ENCODE peak calls at places on chromosomes 12 and 14, in ten cellular contexts. One of them, this sample, is unnamed. For H3K4me1, the result is how much of the 10 kb centered on the place peaks cover.

GRCh38 chr12:15234011-15234410 is 12.8 kb upstream of the RERG start:
- DNase-seq in right cardiac atrium: no peak
- DNase-seq in hepatocyte: no peak
- DNase-seq in Karpas-422: no peak
- DNase-seq in CD4-positive, alpha-beta memory T cell: no peak
- DNase-seq in spleen: no peak
- DNase-seq in adrenal gland: no peak
- DNase-seq in mammary epithelial cell: no peak
- DNase-seq in BE2C: no peak
- DNase-seq in lung: no peak
- DNase-seq in this sample: no peak

GRCh38 chr12:10940389-10940788 is 1.3 kb upstream of the TAS2R14 start:
- DNase-seq in adrenal gland: no peak
- DNase-seq in mammary epithelial cell: peak
- DNase-seq in Karpas-422: no peak
- DNase-seq in spleen: no peak
- DNase-seq in right cardiac atrium: no peak
- DNase-seq in lung: no peak
- DNase-seq in BE2C: no peak
- DNase-seq in hepatocyte: no peak
- DNase-seq in CD4-positive, alpha-beta memory T cell: no peak
- DNase-seq in this sample: no peak

GRCh38 chr12:100348657-100349454 is 8.0 kb upstream of the SLC17A8 start:
- DNase-seq in lung: no peak
- DNase-seq in Karpas-422: peak
- DNase-seq in hepatocyte: peak
- DNase-seq in spleen: no peak
- DNase-seq in CD4-positive, alpha-beta memory T cell: no peak
- DNase-seq in BE2C: no peak
- DNase-seq in right cardiac atrium: no peak
- DNase-seq in adrenal gland: no peak
- DNase-seq in mammary epithelial cell: peak
- DNase-seq in this sample: no peak

GRCh38 chr12:117907108-117907689 is 61.6 kb downstream of the KSR2 start:
- DNase-seq in mammary epithelial cell: peak
- DNase-seq in Karpas-422: no peak
- DNase-seq in CD4-positive, alpha-beta memory T cell: no peak
- DNase-seq in spleen: no peak
- DNase-seq in lung: no peak
- DNase-seq in adrenal gland: no peak
- DNase-seq in hepatocyte: peak
- DNase-seq in BE2C: no peak
- DNase-seq in right cardiac atrium: no peak
- DNase-seq in this sample: no peak

GRCh38 chr14:26738571-26738970 is 140.7 kb upstream of the NOVA1 start:
- DNase-seq in right cardiac atrium: no peak
- DNase-seq in mammary epithelial cell: no peak
- DNase-seq in BE2C: no peak
- DNase-seq in adrenal gland: no peak
- DNase-seq in hepatocyte: no peak
- DNase-seq in lung: no peak
- DNase-seq in CD4-positive, alpha-beta memory T cell: no peak
- DNase-seq in Karpas-422: no peak
- DNase-seq in spleen: no peak
- DNase-seq in this sample: no peak

GRCh38 chr14:33348510-33348909 is 409.8 kb downstream of the NPAS3 start:
- DNase-seq in mammary epithelial cell: no peak
- DNase-seq in Karpas-422: no peak
- DNase-seq in BE2C: no peak
- DNase-seq in right cardiac atrium: no peak
- DNase-seq in hepatocyte: no peak
- DNase-seq in spleen: no peak
- DNase-seq in CD4-positive, alpha-beta memory T cell: no peak
- DNase-seq in adrenal gland: no peak
- DNase-seq in lung: no peak
- DNase-seq in this sample: peak

GRCh38 chr12:91853350-91854127 is 292.1 kb downstream of the BTG1 start:
- DNase-seq in lung: no peak
- DNase-seq in CD4-positive, alpha-beta memory T cell: no peak
- DNase-seq in adrenal gland: no peak
- DNase-seq in spleen: no peak
- DNase-seq in right cardiac atrium: no peak
- DNase-seq in hepatocyte: no peak
- DNase-seq in mammary epithelial cell: no peak
- DNase-seq in BE2C: no peak
- DNase-seq in Karpas-422: no peak
- DNase-seq in this sample: no peak

GRCh38 chr12:109927622-109928021 is 27.5 kb downstream of the TCHP start:
- DNase-seq in right cardiac atrium: no peak
- DNase-seq in mammary epithelial cell: no peak
- DNase-seq in hepatocyte: peak
- DNase-seq in CD4-positive, alpha-beta memory T cell: peak
- DNase-seq in Karpas-422: peak
- DNase-seq in lung: no peak
- DNase-seq in spleen: no peak
- DNase-seq in adrenal gland: peak
- DNase-seq in BE2C: peak
- DNase-seq in this sample: no peak

GRCh38 chr14:50038398-50039119 is 77.8 kb downstream of the VCPKMT start:
- DNase-seq in mammary epithelial cell: peak
- DNase-seq in lung: peak
- DNase-seq in adrenal gland: peak
- DNase-seq in Karpas-422: no peak
- DNase-seq in hepatocyte: no peak
- DNase-seq in BE2C: no peak
- DNase-seq in spleen: no peak
- DNase-seq in CD4-positive, alpha-beta memory T cell: peak
- DNase-seq in right cardiac atrium: no peak
- DNase-seq in this sample: no peak

GRCh38 chr14:69685716-69686115 is 74.3 kb downstream of the SUSD6 start:
- DNase-seq in adrenal gland: peak
- DNase-seq in right cardiac atrium: peak
- DNase-seq in lung: peak
- DNase-seq in Karpas-422: no peak
- DNase-seq in hepatocyte: peak
- DNase-seq in mammary epithelial cell: peak
- DNase-seq in spleen: no peak
- DNase-seq in CD4-positive, alpha-beta memory T cell: no peak
- DNase-seq in BE2C: no peak
- DNase-seq in this sample: peak

GRCh38 chr14:100389497-100390104 is 66.5 kb downstream of the SLC25A47 start:
- DNase-seq in lung: no peak
- DNase-seq in adrenal gland: no peak
- DNase-seq in right cardiac atrium: no peak
- DNase-seq in mammary epithelial cell: no peak
- DNase-seq in CD4-positive, alpha-beta memory T cell: no peak
- DNase-seq in hepatocyte: no peak
- DNase-seq in Karpas-422: no peak
- DNase-seq in BE2C: no peak
- DNase-seq in spleen: no peak
- DNase-seq in this sample: no peak

GRCh38 chr14:74843653-74844052 is 32.3 kb downstream of the PROX2 start:
- DNase-seq in BE2C: peak
- DNase-seq in right cardiac atrium: no peak
- DNase-seq in mammary epithelial cell: no peak
- DNase-seq in Karpas-422: no peak
- DNase-seq in adrenal gland: no peak
- DNase-seq in spleen: no peak
- DNase-seq in lung: no peak
- DNase-seq in hepatocyte: no peak
- DNase-seq in CD4-positive, alpha-beta memory T cell: no peak
- DNase-seq in this sample: no peak

GRCh38 chr12:7899755-7900154 is 27.0 kb upstream of the SLC2A14 start:
- DNase-seq in mammary epithelial cell: no peak
- DNase-seq in Karpas-422: no peak
- DNase-seq in right cardiac atrium: no peak
- DNase-seq in adrenal gland: no peak
- DNase-seq in lung: no peak
- DNase-seq in spleen: no peak
- DNase-seq in CD4-positive, alpha-beta memory T cell: no peak
- DNase-seq in hepatocyte: no peak
- DNase-seq in BE2C: no peak
- DNase-seq in this sample: no peak

GRCh38 chr14:20262642-20263128 is 23.6 kb downstream of the OR11H4 start:
- DNase-seq in spleen: no peak
- DNase-seq in CD4-positive, alpha-beta memory T cell: no peak
- DNase-seq in Karpas-422: peak
- DNase-seq in adrenal gland: no peak
- DNase-seq in hepatocyte: no peak
- DNase-seq in lung: no peak
- DNase-seq in right cardiac atrium: no peak
- DNase-seq in BE2C: peak
- DNase-seq in mammary epithelial cell: peak
- DNase-seq in this sample: no peak

GRCh38 chr12:132469423-132469822 is 20.5 kb upstream of the FBRSL1 start:
- DNase-seq in right cardiac atrium: peak
- DNase-seq in mammary epithelial cell: no peak
- DNase-seq in Karpas-422: peak
- DNase-seq in adrenal gland: no peak
- DNase-seq in spleen: peak
- DNase-seq in BE2C: no peak
- DNase-seq in CD4-positive, alpha-beta memory T cell: no peak
- DNase-seq in hepatocyte: no peak
- DNase-seq in lung: no peak
- DNase-seq in this sample: no peak

GRCh38 chr12:65660096-65660495 is 164.2 kb upstream of the HMGA2 start:
- DNase-seq in CD4-positive, alpha-beta memory T cell: no peak
- DNase-seq in hepatocyte: no peak
- DNase-seq in lung: no peak
- DNase-seq in mammary epithelial cell: no peak
- DNase-seq in BE2C: no peak
- DNase-seq in adrenal gland: no peak
- DNase-seq in spleen: no peak
- DNase-seq in Karpas-422: no peak
- DNase-seq in right cardiac atrium: no peak
- DNase-seq in this sample: no peak

DNA sequence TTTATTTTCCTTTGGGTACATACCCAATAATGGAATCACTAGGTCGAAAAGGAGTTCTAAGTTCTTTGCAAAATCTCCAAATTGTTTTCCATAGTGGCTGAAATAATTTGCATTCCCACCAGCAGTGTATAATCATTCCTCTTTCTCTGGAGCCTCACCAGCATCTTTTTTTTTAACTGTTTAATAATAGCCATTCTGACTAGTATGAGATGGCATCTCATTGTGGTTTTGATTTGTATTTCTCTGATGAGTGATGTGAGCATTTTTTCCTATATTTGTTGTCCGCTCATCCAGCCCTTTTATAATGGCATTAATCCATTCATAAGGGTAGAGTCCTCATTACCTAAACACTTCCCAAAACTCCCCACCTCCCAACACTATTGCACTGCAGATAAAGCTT is 278.3 kb downstream of the SEC23A start:
- DNase-seq in BE2C: no peak
- DNase-seq in right cardiac atrium: no peak
- DNase-seq in Karpas-422: no peak
- DNase-seq in spleen: no peak
- DNase-seq in lung: no peak
- DNase-seq in mammary epithelial cell: no peak
- DNase-seq in adrenal gland: no peak
- DNase-seq in hepatocyte: no peak
- DNase-seq in CD4-positive, alpha-beta memory T cell: no peak
- DNase-seq in this sample: no peak
- H3K4me1 ChIP-seq in BE2C: under half
- H3K4me1 ChIP-seq in right cardiac atrium: under half
- H3K4me1 ChIP-seq in Karpas-422: under half
- H3K4me1 ChIP-seq in spleen: under half
- H3K4me1 ChIP-seq in lung: under half
- H3K4me1 ChIP-seq in mammary epithelial cell: under half
- H3K4me1 ChIP-seq in adrenal gland: under half
- H3K4me1 ChIP-seq in hepatocyte: under half
- H3K4me1 ChIP-seq in CD4-positive, alpha-beta memory T cell: under half
- H3K4me1 ChIP-seq in this sample: under half

DNA sequence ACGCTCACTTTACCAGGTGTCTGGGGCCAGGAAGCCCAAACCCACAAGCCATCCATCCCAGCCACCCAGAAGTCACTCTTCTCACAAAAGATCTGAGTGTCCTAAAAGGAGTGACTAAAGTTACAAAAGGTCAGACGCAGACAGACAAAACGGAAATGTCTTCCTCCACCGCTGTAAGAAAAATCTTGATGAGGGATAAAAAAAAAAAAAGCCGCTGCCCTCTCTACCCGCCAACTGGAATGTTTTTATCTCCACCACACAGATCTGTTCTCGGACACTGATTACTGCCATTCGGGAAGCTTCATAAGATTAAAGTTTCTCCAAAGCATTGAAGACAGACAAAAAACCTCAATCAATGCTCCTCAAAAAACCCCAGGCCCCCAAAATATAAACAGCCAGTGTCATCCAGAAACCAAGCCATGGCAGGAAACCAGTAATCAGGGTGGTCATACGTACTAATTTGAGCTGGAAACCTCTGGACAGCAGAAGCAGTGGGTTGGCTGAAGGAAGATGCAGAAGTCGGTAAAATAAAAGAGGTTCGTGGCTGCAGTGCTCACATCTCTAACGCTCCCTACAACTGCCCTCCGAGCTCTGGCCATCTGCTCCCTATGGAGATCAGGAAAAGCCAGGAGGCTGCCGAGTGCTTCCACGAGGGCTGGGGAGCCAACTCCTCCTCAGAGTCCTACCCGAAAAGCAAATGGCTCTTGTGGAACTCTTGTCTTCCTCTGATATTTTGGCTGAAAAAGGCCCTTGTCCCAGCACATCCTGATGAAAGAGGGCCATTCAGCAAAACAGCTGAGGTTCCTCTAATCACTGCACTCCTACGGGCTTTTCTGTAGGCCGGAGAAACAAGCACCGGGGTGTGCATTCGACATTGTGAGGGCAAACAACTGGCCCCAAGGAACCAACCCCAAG is 30.3 kb downstream of the SSH1 start:
- DNase-seq in lung: no peak
- DNase-seq in mammary epithelial cell: no peak
- DNase-seq in right cardiac atrium: peak
- DNase-seq in CD4-positive, alpha-beta memory T cell: no peak
- DNase-seq in BE2C: peak
- DNase-seq in Karpas-422: no peak
- DNase-seq in spleen: peak
- DNase-seq in adrenal gland: peak
- DNase-seq in hepatocyte: no peak
- DNase-seq in this sample: no peak
- H3K4me1 ChIP-seq in lung: under half
- H3K4me1 ChIP-seq in mammary epithelial cell: under half
- H3K4me1 ChIP-seq in right cardiac atrium: under half
- H3K4me1 ChIP-seq in CD4-positive, alpha-beta memory T cell: under half
- H3K4me1 ChIP-seq in BE2C: under half
- H3K4me1 ChIP-seq in Karpas-422: under half
- H3K4me1 ChIP-seq in spleen: half or more
- H3K4me1 ChIP-seq in adrenal gland: half or more
- H3K4me1 ChIP-seq in hepatocyte: under half
- H3K4me1 ChIP-seq in this sample: half or more

GRCh38 chr14:22487941-22488340 is 101.1 kb downstream of the DAD1 start:
- DNase-seq in spleen: no peak
- DNase-seq in hepatocyte: no peak
- DNase-seq in CD4-positive, alpha-beta memory T cell: no peak
- DNase-seq in Karpas-422: no peak
- DNase-seq in right cardiac atrium: no peak
- DNase-seq in adrenal gland: no peak
- DNase-seq in mammary epithelial cell: no peak
- DNase-seq in lung: no peak
- DNase-seq in BE2C: peak
- DNase-seq in this sample: no peak
- H3K4me1 ChIP-seq in spleen: under half
- H3K4me1 ChIP-seq in hepatocyte: under half
- H3K4me1 ChIP-seq in CD4-positive, alpha-beta memory T cell: under half
- H3K4me1 ChIP-seq in Karpas-422: under half
- H3K4me1 ChIP-seq in right cardiac atrium: under half
- H3K4me1 ChIP-seq in adrenal gland: under half
- H3K4me1 ChIP-seq in mammary epithelial cell: under half
- H3K4me1 ChIP-seq in lung: under half
- H3K4me1 ChIP-seq in BE2C: half or more
- H3K4me1 ChIP-seq in this sample: under half

GRCh38 chr12:6464531-6464930 is 5.9 kb downstream of the VAMP1 start:
- DNase-seq in right cardiac atrium: no peak
- DNase-seq in hepatocyte: no peak
- DNase-seq in BE2C: no peak
- DNase-seq in CD4-positive, alpha-beta memory T cell: no peak
- DNase-seq in lung: no peak
- DNase-seq in spleen: no peak
- DNase-seq in mammary epithelial cell: no peak
- DNase-seq in adrenal gland: no peak
- DNase-seq in Karpas-422: peak
- DNase-seq in this sample: no peak
- H3K4me1 ChIP-seq in right cardiac atrium: under half
- H3K4me1 ChIP-seq in hepatocyte: under half
- H3K4me1 ChIP-seq in BE2C: under half
- H3K4me1 ChIP-seq in CD4-positive, alpha-beta memory T cell: half or more
- H3K4me1 ChIP-seq in lung: under half
- H3K4me1 ChIP-seq in spleen: half or more
- H3K4me1 ChIP-seq in mammary epithelial cell: under half
- H3K4me1 ChIP-seq in adrenal gland: under half
- H3K4me1 ChIP-seq in Karpas-422: half or more
- H3K4me1 ChIP-seq in this sample: under half

This sample was measured in testis.